ENCODE peak calls at places on chromosomes 2 and 18, in five cellular contexts. T is OCI-LY7, Q is DND-41, Y is endothelial cell of umbilical vein, Z is neural progenitor cell. K is an unnamed sample. For H4K20me1, the result is how much of the 10 kb centered on the place peaks cover.

GRCh38 chr2:129892773-129893172 is 86.7 kb upstream of the RAB6C start:
- DNase-seq in Q (no peak), Z (no peak), T (no peak), Y (no peak), K (no peak)

GRCh38 chr2:216426938-216427337 is 14.7 kb downstream of the SMARCAL1 start:
- DNase-seq in T (no peak), Z (no peak), Q (no peak), Y (no peak), K (peak)

GRCh38 chr18:75170916-75171315 is 38.0 kb downstream of the PTGR3 start:
- DNase-seq in Z (no peak), Y (no peak), T (no peak), Q (no peak), K (no peak)

GRCh38 chr2:38264649-38265322 is 112.3 kb downstream of the ATL2 start:
- DNase-seq in T (no peak), Q (no peak), Z (no peak), Y (no peak), K (no peak)

GRCh38 chr2:134621939-134622705 is 96.7 kb downstream of the TMEM163 start:
- DNase-seq in T (no peak), Y (no peak), Z (no peak), Q (no peak), K (no peak)

GRCh38 chr2:206105541-206105940 is 19.6 kb upstream of the INO80D start:
- DNase-seq in Z (no peak), Q (no peak), T (no peak), Y (no peak), K (no peak)

GRCh38 chr18:74546751-74547530 is 12.6 kb downstream of the CNDP1 start:
- DNase-seq in Q (no peak), T (no peak), Y (peak), Z (no peak), K (peak)

GRCh38 chr18:9708057-9708881 is at the start of gene RAB31:
- DNase-seq in Q (no peak), T (no peak), Y (peak), Z (peak), K (peak)

GRCh38 chr18:57134564-57135211 is 12.2 kb upstream of the BOD1L2 start:
- DNase-seq in Z (peak), Q (no peak), T (no peak), Y (no peak), K (peak)

GRCh38 chr2:187689372-187689771 is 135.1 kb upstream of the TFPI start:
- DNase-seq in T (no peak), Y (peak), Z (no peak), Q (no peak), K (peak)

GRCh38 chr2:142176941-142177340 is 46.1 kb upstream of the LRP1B start:
- DNase-seq in Q (no peak), T (no peak), Y (no peak), Z (no peak), K (no peak)

GRCh38 chr2:231298091-231298490 is 97.4 kb upstream of the B3GNT7 start:
- DNase-seq in Y (no peak), Q (no peak), T (no peak), Z (no peak), K (no peak)

GRCh38 chr2:54540194-54540593 is 84.1 kb downstream of the SPTBN1 start:
- DNase-seq in Q (no peak), T (no peak), Y (no peak), Z (no peak), K (no peak)

GRCh38 chr18:70382032-70382431 is 93.2 kb downstream of the SOCS6 start:
- DNase-seq in T (no peak), Z (no peak), Y (no peak), Q (no peak), K (no peak)

GRCh38 chr18:12291161-12291560 is 16.9 kb upstream of the TUBB6 start:
- DNase-seq in Z (no peak), Y (no peak), T (no peak), Q (no peak), K (no peak)

DNA sequence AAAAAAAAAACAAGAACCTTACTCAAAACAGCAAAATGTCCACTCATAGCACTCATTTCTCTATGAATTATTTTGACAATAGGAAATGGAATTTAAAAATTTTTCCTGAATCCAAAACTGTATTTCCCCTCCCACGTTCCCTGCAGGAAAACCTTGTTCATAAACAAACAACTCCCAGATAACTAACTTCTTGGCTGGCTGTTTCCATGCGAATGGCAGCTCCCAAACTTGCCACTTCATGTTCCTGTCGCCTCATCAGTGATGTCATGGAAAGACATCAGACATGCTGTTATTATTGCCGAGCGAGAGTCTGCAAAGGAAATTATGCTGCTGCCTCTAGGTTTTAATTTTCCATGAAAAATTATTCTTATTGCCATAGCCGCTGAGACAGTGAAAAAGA is 117.0 kb upstream of the RIOK3 start:
- DNase-seq in Q (no peak), Z (no peak), T (no peak), Y (peak), K (peak)
- H4K20me1 ChIP-seq in Q (under half), Z (under half), T (under half), Y (under half), K (under half)

GRCh38 chr18:48947102-48947501 is 3.7 kb downstream of the SMAD7 start:
- DNase-seq in Q (no peak), Y (peak), T (no peak), Z (no peak), K (peak)
- H4K20me1 ChIP-seq in Q (under half), Y (under half), T (under half), Z (under half), K (under half)

GRCh38 chr2:20304411-20304810 is 46.2 kb downstream of the PUM2 start:
- DNase-seq in T (no peak), Z (no peak), Y (no peak), Q (no peak), K (peak)

GRCh38 chr2:20299113-20299512 is 51.5 kb downstream of the PUM2 start:
- DNase-seq in Z (no peak), T (no peak), Y (no peak), Q (no peak), K (peak)

GRCh38 chr2:20307311-20307710 is 43.3 kb downstream of the PUM2 start:
- DNase-seq in Y (no peak), Z (no peak), T (no peak), Q (no peak), K (no peak)

GRCh38 chr2:20300656-20301055 is 50.0 kb downstream of the PUM2 start:
- DNase-seq in Y (no peak), Z (no peak), T (no peak), Q (no peak), K (no peak)

GRCh38 chr2:20302019-20302418 is 48.6 kb downstream of the PUM2 start:
- DNase-seq in T (no peak), Q (no peak), Y (no peak), Z (no peak), K (no peak)
- H4K20me1 ChIP-seq in T (under half), Q (half or more), Y (under half), Z (half or more), K (under half)

GRCh38 chr2:47562548-47562947 is 159.6 kb downstream of the MSH2 start:
- DNase-seq in Y (no peak), Q (no peak), T (no peak), Z (no peak), K (no peak)
- H4K20me1 ChIP-seq in Y (under half), Q (under half), T (under half), Z (under half), K (under half)

GRCh38 chr2:39947294-39948015 is 168.4 kb upstream of the THUMPD2 start:
- DNase-seq in Y (peak), Z (no peak), Q (no peak), T (no peak), K (no peak)

GRCh38 chr2:39938035-39938835 is 159.2 kb upstream of the THUMPD2 start:
- DNase-seq in Z (no peak), Q (peak), T (no peak), Y (no peak), K (peak)

GRCh38 chr2:39937621-39938020 is 158.6 kb upstream of the THUMPD2 start:
- DNase-seq in Y (no peak), T (no peak), Z (no peak), Q (peak), K (no peak)

GRCh38 chr2:39948016-39948719 is 169.1 kb upstream of the THUMPD2 start:
- DNase-seq in Q (no peak), T (no peak), Y (peak), Z (no peak), K (peak)

GRCh38 chr2:39942970-39943369 is 163.9 kb upstream of the THUMPD2 start:
- DNase-seq in Q (no peak), T (no peak), Z (no peak), Y (no peak), K (no peak)
- H4K20me1 ChIP-seq in Q (under half), T (under half), Z (under half), Y (under half), K (under half)

DNA sequence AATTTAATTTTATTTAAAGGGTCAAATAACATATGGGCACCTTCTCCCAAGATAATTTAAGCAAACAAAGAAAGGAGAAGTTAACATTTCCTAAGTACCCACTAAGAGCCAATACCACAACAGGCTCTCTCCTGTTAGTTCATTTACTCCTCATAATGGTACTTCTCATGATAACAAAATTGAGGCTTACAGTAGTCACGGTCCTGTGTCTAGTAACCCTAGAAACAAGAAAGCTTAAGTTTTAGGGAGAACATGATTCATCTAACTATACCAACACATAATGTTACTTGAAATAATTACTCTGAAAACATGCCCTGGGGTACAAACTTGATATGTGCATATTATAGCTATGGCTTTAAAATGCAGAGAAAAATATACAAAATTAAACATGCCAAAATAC is 19.8 kb downstream of the IWS1 start:
- DNase-seq in Y (no peak), T (no peak), Q (no peak), Z (no peak), K (peak)
- H4K20me1 ChIP-seq in Y (under half), T (under half), Q (half or more), Z (half or more), K (under half)

GRCh38 chr2:27588308-27588707 is 5.5 kb downstream of the ZNF512 start:
- DNase-seq in T (no peak), Z (no peak), Y (no peak), Q (no peak), K (no peak)
- H4K20me1 ChIP-seq in T (under half), Z (under half), Y (under half), Q (under half), K (under half)

GRCh38 chr2:9235388-9236344 is 29.1 kb downstream of the ASAP2 start:
- DNase-seq in Q (no peak), Y (peak), Z (no peak), T (no peak), K (peak)

GRCh38 chr2:9237831-9238230 is 31.2 kb downstream of the ASAP2 start:
- DNase-seq in T (no peak), Z (no peak), Q (no peak), Y (no peak), K (no peak)

GRCh38 chr2:9238927-9239326 is 32.3 kb downstream of the ASAP2 start:
- DNase-seq in T (no peak), Q (no peak), Y (no peak), Z (peak), K (no peak)

GRCh38 chr2:9234680-9235387 is 28.2 kb downstream of the ASAP2 start:
- DNase-seq in Z (no peak), Y (peak), Q (no peak), T (no peak), K (peak)

DNA sequence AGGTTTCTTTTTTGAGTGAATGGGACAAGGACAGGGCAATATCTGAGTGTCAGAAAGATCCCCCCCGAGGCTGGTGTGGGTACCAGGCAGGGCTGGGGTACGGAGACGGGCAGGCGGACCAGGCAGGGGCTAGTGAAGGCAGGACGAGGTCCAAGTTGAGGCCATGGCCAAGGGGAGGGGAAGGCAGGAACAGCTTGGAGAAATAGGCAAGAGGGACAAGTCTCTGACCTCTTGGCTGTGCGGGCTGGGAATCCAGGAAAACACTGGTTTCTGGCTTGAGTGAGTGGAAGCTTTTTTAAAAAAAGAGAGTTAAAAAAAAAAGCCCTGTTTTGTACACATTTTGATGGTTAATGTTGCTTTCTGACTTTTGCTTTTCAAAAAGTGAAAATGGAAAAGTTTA is 30.3 kb downstream of the ASAP2 start:
- DNase-seq in T (no peak), Q (no peak), Y (peak), Z (no peak), K (no peak)
- H4K20me1 ChIP-seq in T (under half), Q (under half), Y (under half), Z (half or more), K (under half)

GRCh38 chr2:100826494-100826893 is 6.6 kb downstream of the NPAS2 start:
- DNase-seq in Y (no peak), Q (no peak), T (no peak), Z (no peak), K (no peak)
- H4K20me1 ChIP-seq in Y (under half), Q (under half), T (under half), Z (under half), K (under half)

K was measured in GM23248.